ENCODE peak calls at places on chromosomes 5 and 9, in six cellular contexts. R, A, V, L, H and O are unnamed samples.
A peak's percentile ranks its signal among the peaks of the same experiment; 100 is the strongest.

GRCh38 chr9:13140843-13141592 is 138.5 kb downstream of the MPDZ start:
- DNase-seq in R (peak; percentile 5), A (no peak), V (no peak), L (no peak), H (no peak), O (no peak)

GRCh38 chr5:33936004-33936380 is 194 bp upstream of the RXFP3 start:
- DNase-seq in R (peak; percentile 54), A (peak; percentile 12), V (peak; percentile 48), L (no peak), H (no peak), O (peak; percentile 67)

GRCh38 chr5:312845-313244 is 8.7 kb upstream of the AHRR start:
- DNase-seq in R (no peak), A (no peak), V (no peak), L (no peak), H (no peak), O (no peak)

GRCh38 chr5:34686762-34687268 is 30.7 kb downstream of the RAI14 start:
- DNase-seq in R (peak; percentile 99), A (peak; percentile 71), V (peak; percentile 95), L (peak; percentile 86), H (no peak), O (no peak)

GRCh38 chr5:177601577-177602457 is 1.9 kb downstream of the B4GALT7 start:
- DNase-seq in R (no peak), A (peak; percentile 33), V (no peak), L (peak; percentile 41), H (no peak), O (no peak)

GRCh38 chr5:124963236-124963929 is 216.9 kb upstream of the ZNF608 start:
- DNase-seq in R (peak; percentile 95), A (no peak), V (no peak), L (peak; percentile 2), H (no peak), O (no peak)

GRCh38 chr5:64775288-64775687 is 6.6 kb downstream of the CWC27 start:
- DNase-seq in R (no peak), A (no peak), V (no peak), L (no peak), H (no peak), O (no peak)

GRCh38 chr5:31581498-31582099 is 49.5 kb downstream of the C5orf22 start:
- DNase-seq in R (peak; percentile 52), A (no peak), V (peak; percentile 52), L (peak; percentile 10), H (no peak), O (peak; percentile 39)

GRCh38 chr5:132003170-132003744 is 8.2 kb downstream of the ACSL6 start:
- DNase-seq in R (peak; percentile 5), A (no peak), V (no peak), L (peak; percentile 94), H (no peak), O (peak; percentile 33)

GRCh38 chr5:42656661-42657035 is 100.0 kb upstream of the CCDC152 start:
- DNase-seq in R (no peak), A (no peak), V (no peak), L (no peak), H (no peak), O (no peak)

GRCh38 chr9:108937561-108938305 is 3.5 kb downstream of the ABITRAM start:
- DNase-seq in R (no peak), A (no peak), V (no peak), L (no peak), H (no peak), O (no peak)

GRCh38 chr9:22483528-22484060 is 37.0 kb downstream of the DMRTA1 start:
- DNase-seq in R (no peak), A (no peak), V (no peak), L (no peak), H (no peak), O (no peak)

GRCh38 chr5:176542135-176542595 is 5.0 kb upstream of the RNF44 start:
- DNase-seq in R (no peak), A (no peak), V (peak; percentile 73), L (no peak), H (no peak), O (no peak)

GRCh38 chr5:43231977-43232376 is 40.0 kb downstream of the NIM1K start:
- DNase-seq in R (no peak), A (no peak), V (no peak), L (no peak), H (no peak), O (peak; percentile 17)

GRCh38 chr5:96350678-96351077 is 82.4 kb downstream of the PCSK1 start:
- DNase-seq in R (no peak), A (no peak), V (no peak), L (no peak), H (no peak), O (no peak)

GRCh38 chr5:166382031-166382430 is 1909.4 kb upstream of the WWC1 start:
- DNase-seq in R (no peak), A (no peak), V (no peak), L (no peak), H (no peak), O (no peak)

GRCh38 chr9:92728831-92729734 is 35.5 kb downstream of the BICD2 start:
- DNase-seq in R (peak; percentile 20), A (no peak), V (no peak), L (peak; percentile 16), H (no peak), O (peak; percentile 77)

GRCh38 chr9:89312154-89312616 is 1.2 kb downstream of the CKS2 start:
- DNase-seq in R (no peak), A (no peak), V (peak; percentile 57), L (no peak), H (no peak), O (peak; percentile 21)

DNA sequence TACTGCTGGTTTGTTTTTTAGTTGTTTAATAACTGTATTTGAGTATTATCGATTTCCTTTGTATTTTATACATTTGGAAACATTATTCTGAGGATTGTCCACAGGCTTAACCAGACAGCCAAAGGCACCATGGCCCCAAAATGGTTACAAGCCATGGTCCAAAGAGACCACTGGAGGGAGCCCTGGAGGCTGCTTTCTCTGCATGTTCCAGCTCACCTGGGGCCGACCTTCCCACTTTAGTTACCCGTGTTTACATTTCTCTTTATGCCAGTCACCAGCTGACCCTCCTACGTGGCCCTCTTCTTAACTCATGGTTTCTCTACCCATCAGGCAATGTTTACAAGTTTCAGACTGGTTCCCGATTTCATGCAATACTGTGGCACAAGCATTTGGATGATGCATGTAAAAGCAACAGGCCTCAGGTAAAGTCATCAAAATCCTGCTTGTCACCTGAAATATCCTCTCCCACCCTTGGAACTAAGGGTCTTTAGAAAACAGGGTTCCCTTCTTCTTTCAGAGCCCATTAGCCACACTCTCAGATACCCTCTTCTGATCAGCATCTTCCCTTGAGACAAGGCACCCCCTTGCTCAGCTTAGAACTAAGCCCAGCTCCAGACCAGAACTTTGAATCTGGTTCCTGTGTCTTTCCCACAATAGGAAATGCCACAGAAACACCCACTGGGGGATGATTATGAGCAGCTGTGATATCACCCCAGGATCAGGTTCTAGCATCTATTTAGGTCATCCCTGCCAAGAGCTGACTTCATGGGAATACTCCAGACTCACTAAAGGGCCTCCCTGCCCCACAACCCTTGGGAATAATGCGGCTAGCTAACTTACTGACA is 49.9 kb upstream of the GARNL3 start:
- DNase-seq in R (peak; percentile 89), A (peak; percentile 87), V (peak; percentile 72), L (peak; percentile 69), H (no peak), O (peak; percentile 82)
- TF ChIP-seq SMC3 in R (peak; percentile 69), A (peak; percentile 88), V (peak; percentile 65), L (peak; percentile 92), H (peak; percentile 93), O (peak; percentile 86)

DNA sequence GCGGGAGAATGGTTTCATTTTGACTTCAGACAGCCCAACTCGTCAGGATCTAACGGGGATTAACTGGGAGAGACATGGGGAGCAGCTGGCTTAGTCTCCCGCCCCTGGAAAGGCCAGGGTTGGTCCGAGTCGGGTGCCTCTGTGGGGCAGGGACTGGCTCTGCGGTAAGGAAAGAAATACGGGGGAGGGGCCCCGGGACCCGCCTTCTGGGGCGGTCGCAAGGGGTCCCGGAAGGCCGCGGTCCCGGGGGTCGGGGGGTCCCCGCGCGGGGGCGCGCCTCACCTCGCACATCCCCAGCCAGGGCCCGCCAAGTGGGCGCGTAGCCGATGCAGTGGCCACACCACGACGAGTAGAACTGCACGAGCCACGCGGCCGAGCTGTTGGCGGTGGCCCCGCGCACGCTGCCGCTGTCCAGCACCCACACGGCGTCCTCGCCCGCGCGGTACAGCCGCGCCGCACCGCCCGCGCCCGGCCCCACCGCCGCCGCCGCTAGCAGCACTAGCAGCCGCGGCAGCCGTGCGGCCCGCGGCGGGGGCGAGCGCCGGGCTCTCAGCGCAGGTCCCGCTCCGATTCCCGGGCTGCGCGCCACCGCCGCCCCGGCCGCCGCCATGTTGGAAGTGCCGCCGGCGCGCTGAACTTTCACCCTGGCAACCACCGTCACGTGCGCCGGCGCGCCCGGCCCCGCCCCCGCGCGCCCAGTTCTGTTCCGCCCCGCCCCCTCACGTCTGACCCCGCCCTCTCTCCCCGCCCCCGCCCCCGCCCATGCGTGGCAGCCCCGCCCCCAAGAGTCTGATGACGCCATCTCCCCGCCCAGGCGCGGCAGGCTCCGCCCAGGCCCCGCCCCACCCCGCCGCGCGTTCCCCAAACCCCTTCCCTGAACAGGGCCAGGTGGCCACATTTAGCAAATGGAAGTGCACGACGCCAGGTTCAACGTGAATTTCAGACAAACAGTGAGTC is at the start of gene QSOX2:
- DNase-seq in R (peak; percentile 76), A (peak; percentile 70), V (peak; percentile 89), L (peak; percentile 46), H (peak; percentile 11), O (peak; percentile 99)
- TF ChIP-seq SMC3 in R (no peak), A (no peak), V (no peak), L (no peak), H (no peak), O (no peak)

DNA sequence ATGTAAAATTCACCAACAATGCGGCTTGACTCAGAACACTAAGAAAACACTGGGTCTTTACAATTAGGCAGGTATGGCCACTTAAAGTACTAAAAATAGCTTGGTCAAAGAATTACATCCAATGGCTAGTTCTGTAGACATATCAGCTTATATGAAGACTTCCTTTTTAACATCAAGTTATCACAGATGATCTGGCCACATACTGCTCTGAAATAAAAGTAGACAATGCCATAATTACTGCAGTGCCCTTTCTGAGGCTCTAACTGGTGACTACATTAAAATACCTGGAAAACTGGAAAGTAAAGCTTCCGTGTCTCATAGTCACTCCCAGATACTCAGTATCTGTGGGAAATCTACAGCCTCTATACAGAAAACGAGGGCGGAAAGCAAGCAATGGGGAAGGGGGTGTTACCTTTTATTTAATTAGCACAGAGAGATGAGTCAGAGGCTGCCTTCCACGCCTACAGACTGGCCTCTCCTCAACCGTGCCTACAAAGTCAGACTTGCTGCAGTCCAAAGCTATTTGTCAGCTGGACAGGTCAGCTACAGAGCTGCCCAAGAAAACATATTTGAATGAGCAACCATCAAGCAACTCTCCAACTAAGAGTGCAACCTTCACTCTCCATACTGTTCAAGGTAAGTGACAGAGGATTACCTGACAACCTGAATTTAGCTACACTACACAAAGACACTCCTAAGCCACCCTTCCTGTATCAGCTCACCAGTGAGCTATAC is 8.7 kb downstream of the SERINC5 start:
- DNase-seq in R (peak; percentile 91), A (peak; percentile 42), V (peak; percentile 88), L (peak; percentile 73), H (peak; percentile 44), O (peak; percentile 48)
- TF ChIP-seq SMC3 in R (no peak), A (no peak), V (no peak), L (no peak), H (no peak), O (no peak)

DNA sequence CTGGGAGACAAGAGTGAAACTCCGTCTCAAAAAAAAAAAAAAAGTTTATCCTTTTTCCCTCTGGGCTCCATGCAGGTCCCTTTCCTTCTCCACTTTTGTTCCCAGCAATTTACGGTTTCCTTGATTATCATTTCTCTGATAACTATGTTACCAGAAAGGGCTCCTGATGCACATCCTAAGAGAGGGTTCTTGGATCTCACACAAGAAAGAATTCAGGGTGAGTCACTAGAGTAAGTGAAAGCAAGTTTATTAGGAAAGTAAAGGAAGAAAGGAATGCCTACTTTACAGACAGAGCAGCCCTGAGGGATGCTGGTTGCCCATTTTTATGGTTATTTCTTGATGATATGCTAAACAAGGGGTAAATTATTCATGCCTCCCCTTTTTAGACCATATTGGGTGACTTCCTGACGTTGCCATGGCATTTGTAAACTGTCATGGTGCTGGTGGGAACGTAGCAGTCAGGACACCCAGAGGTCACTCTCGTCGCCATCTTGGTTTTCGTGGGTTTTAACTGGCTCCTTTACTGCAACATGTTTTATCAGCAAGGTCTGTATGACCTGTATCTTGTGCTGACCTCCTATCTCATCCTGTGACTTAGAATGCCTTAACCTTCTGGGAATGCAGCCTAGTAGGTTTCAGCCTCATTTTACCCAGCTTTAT is 13.5 kb upstream of the MELK start:
- DNase-seq in R (peak; percentile 55), A (no peak), V (peak; percentile 31), L (no peak), H (no peak), O (no peak)
- TF ChIP-seq SMC3 in R (no peak), A (no peak), V (no peak), L (no peak), H (no peak), O (no peak)